ENCODE peak calls at places on chromosomes 3 and 15, in seven cellular contexts. Y is Peyer's patch, Z is sigmoid colon, G is H1, W is stomach, E is uterus, T is breast epithelium. O is an unnamed sample.

GRCh38 chr3:147397155-147397888 is 9.0 kb downstream of the ZIC4 start:
- DNase-seq in G (peak; percentile 83), W (no peak), Y (no peak), Z (no peak), T (no peak), E (no peak), O (no peak)

GRCh38 chr3:72011495-72011894 is 226.5 kb upstream of the PROK2 start:
- DNase-seq in T (peak; percentile 17), W (no peak), E (no peak), Z (no peak), G (no peak), Y (no peak), O (no peak)

GRCh38 chr15:35477853-35478252 is 68.1 kb downstream of the DPH6 start:
- DNase-seq in T (no peak), Z (no peak), Y (no peak), E (no peak), W (no peak), G (no peak), O (no peak)

GRCh38 chr3:164208846-164209245 is 869.5 kb downstream of the SI start:
- DNase-seq in W (no peak), E (no peak), Z (no peak), Y (no peak), T (no peak), G (no peak), O (no peak)

GRCh38 chr3:133570937-133571320 is 2.6 kb upstream of the CDV3 start:
- DNase-seq in Y (no peak), G (no peak), W (no peak), E (no peak), Z (no peak), T (no peak), O (no peak)

GRCh38 chr3:152943645-152944044 is 108.7 kb downstream of the P2RY1 start:
- DNase-seq in Z (no peak), W (no peak), Y (no peak), E (no peak), T (no peak), G (no peak), O (no peak)

GRCh38 chr3:139561428-139561827 is 21.9 kb upstream of the RBP1 start:
- DNase-seq in G (no peak), Z (no peak), W (no peak), E (no peak), T (no peak), Y (no peak), O (no peak)

GRCh38 chr15:37088436-37088835 is 11.9 kb downstream of the MEIS2 start:
- DNase-seq in Y (no peak), W (no peak), Z (no peak), G (no peak), E (no peak), T (no peak), O (no peak)

GRCh38 chr15:36826948-36827347 is 247.5 kb downstream of the CDIN1 start:
- DNase-seq in G (no peak), W (no peak), T (no peak), E (no peak), Y (no peak), Z (no peak), O (no peak)

GRCh38 chr3:186414735-186415419 is 52.8 kb upstream of the DGKG start:
- DNase-seq in W (peak; percentile 61), G (peak; percentile 41), Z (peak; percentile 77), Y (no peak), E (peak; percentile 52), T (no peak), O (no peak)

GRCh38 chr15:44193651-44194396 is 1.2 kb downstream of the FRMD5 start:
- DNase-seq in E (no peak), Y (no peak), Z (no peak), T (no peak), G (peak; percentile 62), W (no peak), O (no peak)

GRCh38 chr3:186277268-186277909 is 84.6 kb downstream of the DGKG start:
- DNase-seq in Y (no peak), E (no peak), Z (no peak), G (no peak), W (no peak), T (peak; percentile 30), O (no peak)

GRCh38 chr15:66196565-66196964 is 57.0 kb downstream of the MEGF11 start:
- DNase-seq in G (no peak), W (no peak), T (no peak), Z (no peak), E (no peak), Y (no peak), O (no peak)

GRCh38 chr15:71080705-71081104 is 34.6 kb upstream of the THSD4 start:
- DNase-seq in Z (no peak), W (no peak), G (no peak), Y (no peak), T (no peak), E (no peak), O (no peak)

GRCh38 chr3:194575484-194576210 is 57.6 kb downstream of the TMEM44 start:
- DNase-seq in T (no peak), E (peak; percentile 35), W (no peak), G (peak; percentile 47), Y (no peak), Z (peak; percentile 72), O (no peak)

GRCh38 chr3:126018545-126018944 is 49.6 kb downstream of the ROPN1B start:
- DNase-seq in W (no peak), Y (no peak), G (no peak), T (no peak), E (no peak), Z (peak; percentile 33), O (no peak)

GRCh38 chr3:188900421-188900941 is 271.3 kb upstream of the TPRG1 start:
- DNase-seq in W (no peak), E (no peak), Z (no peak), Y (no peak), T (peak; percentile 29), G (no peak), O (no peak)

GRCh38 chr15:96343529-96344072 is 13.1 kb downstream of the NR2F2 start:
- DNase-seq in E (no peak), Y (peak; percentile 51), T (no peak), W (no peak), Z (no peak), G (peak; percentile 68), O (no peak)

GRCh38 chr3:107870989-107871638 is 219.7 kb downstream of the CD47 start:
- DNase-seq in E (no peak), W (no peak), Y (no peak), Z (no peak), T (no peak), G (no peak), O (no peak)

GRCh38 chr3:16606398-16606797 is 1.2 kb upstream of the DAZL start:
- DNase-seq in E (no peak), Z (no peak), Y (no peak), G (no peak), T (no peak), W (no peak), O (no peak)

GRCh38 chr3:13088020-13089006 is 15.1 kb upstream of the IQSEC1 start:
- DNase-seq in E (no peak), G (no peak), Z (no peak), W (no peak), T (no peak), Y (peak; percentile 82), O (no peak)

GRCh38 chr3:21326704-21327103 is 424.3 kb downstream of the ZNF385D start:
- DNase-seq in W (no peak), T (no peak), G (no peak), E (no peak), Y (no peak), Z (no peak), O (no peak)

GRCh38 chr3:97935842-97936241 is 36.4 kb downstream of the RIOX2 start:
- DNase-seq in E (no peak), Z (no peak), Y (no peak), G (no peak), T (no peak), W (no peak), O (no peak)

GRCh38 chr15:74897300-74897701 is 7.5 kb downstream of the MPI start:
- DNase-seq in W (no peak), E (no peak), Z (no peak), T (no peak), G (no peak), Y (no peak), O (no peak)
- TF ChIP-seq POLR2A in W (no peak), E (no peak), Z (no peak), T (no peak), G (peak; percentile 40), Y (no peak), O (no peak)

GRCh38 chr3:30567139-30567753 is 39.2 kb upstream of the TGFBR2 start:
- DNase-seq in T (no peak), W (no peak), Z (no peak), E (no peak), G (no peak), Y (no peak), O (no peak)
- TF ChIP-seq POLR2A in T (no peak), W (no peak), Z (no peak), E (no peak), G (no peak), Y (no peak), O (no peak)

DNA sequence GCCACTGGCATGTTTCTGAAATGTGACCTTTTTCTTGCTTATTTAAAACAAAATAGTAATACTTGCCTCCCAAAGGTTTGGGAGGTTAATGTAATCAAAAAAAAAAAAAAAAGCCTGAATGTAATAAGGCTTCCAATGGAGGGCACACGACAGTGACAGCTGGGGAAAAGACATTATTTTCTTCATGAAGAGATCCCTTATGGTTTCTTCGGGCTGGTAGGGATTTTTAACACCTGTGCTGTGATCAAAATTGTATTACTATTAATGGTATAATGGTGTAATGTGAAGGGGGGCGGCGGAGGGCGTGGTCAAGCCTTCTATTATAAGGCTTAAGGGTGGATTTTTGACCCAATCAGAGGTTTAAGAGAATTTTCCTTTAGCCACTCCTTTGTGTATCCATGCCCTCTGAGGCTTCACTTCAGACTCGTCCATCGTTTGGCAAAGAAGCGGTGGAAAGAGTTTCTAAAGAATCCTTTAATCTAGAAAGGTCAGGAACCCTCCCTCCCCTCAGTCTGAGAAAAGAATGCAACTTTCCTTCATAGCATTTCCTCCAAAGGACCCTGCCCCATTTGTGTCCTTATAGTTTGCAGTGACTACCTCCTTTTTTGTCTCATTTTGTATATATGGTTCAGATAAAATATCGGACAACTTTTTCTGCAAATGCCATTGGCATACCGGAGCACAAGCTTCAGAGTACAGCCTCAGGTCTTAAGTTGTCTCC is 89.5 kb upstream of the CHD2 start:
- DNase-seq in G (no peak), Z (peak; percentile 84), Y (peak; percentile 79), T (peak; percentile 69), W (no peak), E (peak; percentile 60), O (no peak)
- TF ChIP-seq POLR2A in G (peak; percentile 12), Z (no peak), Y (peak; percentile 23), T (peak; percentile 18), W (no peak), E (peak; percentile 12), O (no peak)

GRCh38 chr15:78003539-78004008 is 73.9 kb downstream of the TBC1D2B start:
- DNase-seq in Z (peak; percentile 58), E (no peak), T (no peak), G (no peak), W (peak; percentile 65), Y (no peak), O (no peak)

GRCh38 chr15:78002996-78003395 is 74.5 kb downstream of the TBC1D2B start:
- DNase-seq in T (no peak), E (no peak), Y (no peak), G (no peak), Z (peak; percentile 62), W (no peak), O (no peak)

GRCh38 chr15:78006567-78007205 is 70.8 kb downstream of the TBC1D2B start:
- DNase-seq in Z (no peak), Y (no peak), T (no peak), G (no peak), W (peak; percentile 94), E (no peak), O (no peak)

GRCh38 chr15:78004222-78004727 is 73.2 kb downstream of the TBC1D2B start:
- DNase-seq in W (no peak), Z (peak; percentile 63), T (no peak), Y (no peak), G (no peak), E (no peak), O (no peak)

GRCh38 chr15:78004919-78005634 is 72.4 kb downstream of the TBC1D2B start:
- DNase-seq in Z (peak; percentile 94), E (peak; percentile 88), T (peak; percentile 38), Y (no peak), W (peak; percentile 84), G (no peak), O (no peak)
- TF ChIP-seq POLR2A in Z (no peak), E (no peak), T (no peak), Y (no peak), W (no peak), G (no peak), O (no peak)

O was measured in esophagus squamous epithelium.